ENCODE peak calls at places on chromosomes 13 and 19, in five cellular contexts. O is tibial nerve, Q is HepG2, X is endothelial cell of umbilical vein, P is IMR-90. H is an unnamed sample.

GRCh38 chr13:79398915-79399314 is 7.1 kb downstream of the RBM26 start:
- DNase-seq in P (peak; percentile 55), Q (no peak), X (no peak), O (no peak), H (no peak)

GRCh38 chr13:99965329-99966000 is 6.1 kb downstream of the ZIC5 start:
- DNase-seq in O (no peak), Q (no peak), X (no peak), P (no peak), H (no peak)

GRCh38 chr19:35462476-35462953 is 14.5 kb downstream of the FFAR2 start:
- DNase-seq in X (no peak), O (no peak), P (no peak), Q (no peak), H (no peak)

GRCh38 chr13:30138511-30138910 is 168.8 kb downstream of the KATNAL1 start:
- DNase-seq in O (no peak), Q (no peak), X (peak; percentile 57), P (no peak), H (no peak)

GRCh38 chr13:41547253-41548000 is 90.1 kb downstream of the RGCC start:
- DNase-seq in P (no peak), O (peak; percentile 71), X (no peak), Q (peak; percentile 36), H (peak; percentile 17)

GRCh38 chr13:74204606-74205312 is 70.6 kb upstream of the KLF12 start:
- DNase-seq in O (no peak), X (no peak), P (peak; percentile 40), Q (no peak), H (no peak)

GRCh38 chr13:100895656-100896055 is 221.1 kb upstream of the TMTC4 start:
- DNase-seq in O (no peak), P (no peak), X (no peak), Q (no peak), H (no peak)

GRCh38 chr13:30241537-30241936 is 65.8 kb downstream of the KATNAL1 start:
- DNase-seq in O (no peak), P (no peak), Q (no peak), X (no peak), H (no peak)

GRCh38 chr13:40082644-40083043 is 427.2 kb downstream of the COG6 start:
- DNase-seq in Q (peak; percentile 10), O (no peak), X (peak; percentile 99), P (no peak), H (peak; percentile 69)

GRCh38 chr13:31638577-31638976 is 100.7 kb upstream of the RXFP2 start:
- DNase-seq in P (peak; percentile 65), Q (no peak), X (peak; percentile 93), O (no peak), H (no peak)

GRCh38 chr13:39336207-39336606 is 266.8 kb downstream of the LHFPL6 start:
- DNase-seq in P (no peak), X (no peak), Q (no peak), O (no peak), H (no peak)

GRCh38 chr19:10884273-10884672 is 12.9 kb downstream of the CARM1 start:
- DNase-seq in P (peak; percentile 77), X (no peak), Q (no peak), O (no peak), H (no peak)

GRCh38 chr13:31067416-31068118 is 94.1 kb downstream of the HSPH1 start:
- DNase-seq in Q (no peak), P (peak; percentile 78), X (no peak), O (no peak), H (no peak)

GRCh38 chr19:47493378-47494210 is 9.6 kb upstream of the KPTN start:
- DNase-seq in X (no peak), O (no peak), P (no peak), Q (no peak), H (no peak)
- TF ChIP-seq POLR2A in X (no peak), O (no peak), P (no peak), Q (no peak), H (no peak)

GRCh38 chr19:31497709-31498108 is 148.5 kb upstream of the TSHZ3 start:
- DNase-seq in O (no peak), P (no peak), X (no peak), Q (no peak), H (no peak)
- H3K4me3 ChIP-seq in O (no peak overlapping the region), P (no peak overlapping the region), X (no peak overlapping the region), Q (no peak overlapping the region), H (no peak overlapping the region)

GRCh38 chr19:6204866-6205723 is 69.6 kb downstream of the ACSBG2 start:
- DNase-seq in O (no peak), P (no peak), X (no peak), Q (peak; percentile 25), H (no peak)

GRCh38 chr19:6198896-6199239 is 63.4 kb downstream of the ACSBG2 start:
- DNase-seq in X (no peak), P (no peak), Q (no peak), O (no peak), H (no peak)

GRCh38 chr19:6204212-6204611 is 68.7 kb downstream of the ACSBG2 start:
- DNase-seq in X (no peak), O (no peak), P (no peak), Q (peak; percentile 65), H (no peak)

GRCh38 chr19:6196361-6196760 is 60.9 kb downstream of the ACSBG2 start:
- DNase-seq in Q (no peak), X (no peak), P (no peak), O (no peak), H (no peak)

GRCh38 chr19:6199240-6199983 is 63.9 kb downstream of the ACSBG2 start:
- DNase-seq in P (peak; percentile 98), Q (peak; percentile 99), X (peak; percentile 100), O (peak; percentile 96), H (peak; percentile 99)
- TF ChIP-seq POLR2A in P (no peak), Q (peak; percentile 92), X (peak; percentile 43), O (no peak), H (no peak)

GRCh38 chr19:58096884-58097283 is 1.1 kb downstream of the ZSCAN18 start:
- DNase-seq in Q (no peak), O (no peak), X (no peak), P (no peak), H (no peak)
- H3K4me3 ChIP-seq in Q (no peak overlapping the region), O (no peak overlapping the region), X (no peak overlapping the region), P (no peak overlapping the region), H (peak overlapping the region; percentile 86)

DNA sequence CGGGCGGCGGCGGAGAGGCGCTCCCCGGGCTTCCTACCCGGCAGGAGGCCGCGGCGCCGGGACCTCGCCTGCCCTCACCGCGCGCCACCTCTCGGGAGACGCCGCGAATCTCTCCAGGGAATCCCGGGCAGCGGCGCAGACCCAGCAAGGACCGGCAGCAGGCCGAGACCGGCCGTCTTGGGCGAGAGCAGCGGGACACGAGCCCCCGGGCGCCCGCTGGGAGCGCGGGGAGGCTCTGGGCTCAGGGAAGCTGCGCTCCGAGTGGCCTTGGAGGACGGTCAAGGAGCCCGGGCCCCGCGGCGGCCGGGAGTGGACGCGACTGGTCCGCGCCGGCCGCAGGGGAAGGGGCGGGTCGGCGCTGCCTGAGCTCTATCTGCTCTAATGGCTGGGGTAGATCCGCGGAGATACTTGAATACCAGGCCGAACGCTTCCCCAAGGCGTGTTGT is 14.7 kb downstream of the CDX2 start:
- DNase-seq in O (no peak), Q (no peak), P (no peak), X (peak; percentile 31), H (no peak)
- TF ChIP-seq POLR2A in O (no peak), Q (no peak), P (no peak), X (no peak), H (no peak)

DNA sequence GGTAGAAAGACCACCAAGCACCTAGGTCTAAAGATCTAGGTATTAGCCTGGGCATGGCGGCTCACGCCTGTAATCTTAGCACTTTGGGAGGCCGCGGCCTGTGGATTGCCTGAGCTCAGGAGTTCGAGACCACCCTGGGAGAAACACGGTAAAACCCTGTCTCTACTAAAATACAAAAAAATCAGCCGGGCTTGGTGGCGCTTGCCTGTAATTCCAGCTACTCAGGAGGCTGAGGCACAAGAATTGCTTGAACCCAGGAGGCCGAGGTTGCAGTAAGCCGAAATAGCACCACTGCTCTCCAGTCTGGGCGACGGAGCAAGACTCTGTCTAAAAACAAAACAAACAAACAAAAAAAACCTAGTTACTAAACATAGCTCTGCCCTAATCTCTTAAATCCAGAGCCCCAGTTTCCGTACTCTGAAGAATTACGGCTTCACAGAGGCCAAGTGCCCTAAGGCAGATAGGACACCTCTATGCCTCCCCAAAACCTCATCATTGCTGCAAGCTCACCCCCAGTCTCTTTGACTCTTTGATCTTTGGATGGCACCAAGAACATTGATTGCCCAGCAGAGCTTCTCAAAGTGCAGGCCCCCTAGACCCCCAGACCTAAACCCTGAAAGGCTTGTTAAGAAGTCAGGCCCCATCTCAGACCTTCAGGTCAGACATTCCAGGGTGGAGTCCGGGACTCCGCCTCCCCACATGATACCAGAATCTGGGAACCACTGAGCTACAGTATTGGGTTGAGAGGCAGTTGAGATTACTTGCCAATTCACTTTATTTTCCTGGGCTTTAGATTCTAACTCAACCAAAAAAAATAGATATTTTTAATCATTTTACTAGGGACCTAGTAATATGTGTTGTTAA is 2.8 kb downstream of the COL4A2 start:
- DNase-seq in Q (no peak), O (no peak), P (no peak), X (no peak), H (no peak)
- H3K4me3 ChIP-seq in Q (no peak overlapping the region), O (no peak overlapping the region), P (peak overlapping the region; percentile 84), X (no peak overlapping the region), H (peak overlapping the region; percentile 85)